ENCODE peak calls at places on chromosomes 16 and 17, in seven cellular contexts. I is IMR-90, A is H1, K is HCT116, W is neuronal stem cell, O is K562, Z is GM23248. M is an unnamed sample.

GRCh38 chr17:55421179-55421934 is at the start of gene MMD:
- DNase-seq in I (no peak), A (no peak), K (no peak), W (peak; percentile 62), O (peak; percentile 51), Z (peak; percentile 33), M (no peak)

GRCh38 chr17:4028436-4028835 is 64.2 kb upstream of the ATP2A3 start:
- DNase-seq in I (no peak), A (no peak), K (no peak), W (no peak), O (no peak), Z (no peak), M (no peak)

GRCh38 chr17:58328195-58329034 is at the start of gene TSPOAP1:
- DNase-seq in I (no peak), A (no peak), K (no peak), W (no peak), O (peak; percentile 75), Z (no peak), M (peak; percentile 96)

GRCh38 chr16:61146429-61146828 is 889.8 kb downstream of the CDH8 start:
- DNase-seq in I (no peak), A (no peak), K (no peak), W (no peak), O (no peak), Z (no peak), M (no peak)

GRCh38 chr17:42116705-42117396 is 4.3 kb downstream of the KAT2A start:
- DNase-seq in I (peak; percentile 79), A (peak; percentile 56), K (peak; percentile 44), W (peak; percentile 67), O (peak; percentile 63), Z (peak; percentile 89), M (peak; percentile 83)

GRCh38 chr17:45370949-45371413 is 54.2 kb upstream of the MAP3K14 start:
- DNase-seq in I (peak; percentile 50), A (no peak), K (peak; percentile 56), W (no peak), O (no peak), Z (peak; percentile 19), M (no peak)

GRCh38 chr16:11583889-11584565 is 2.7 kb downstream of the LITAF start:
- DNase-seq in I (no peak), A (no peak), K (no peak), W (no peak), O (no peak), Z (no peak), M (no peak)

GRCh38 chr16:56657555-56658430 is at the start of gene MT1F:
- DNase-seq in I (peak; percentile 28), A (peak; percentile 64), K (peak; percentile 83), W (peak; percentile 43), O (peak; percentile 85), Z (peak; percentile 64), M (no peak)

GRCh38 chr17:21390294-21390693 is 14.1 kb downstream of the KCNJ12 start:
- DNase-seq in I (no peak), A (no peak), K (no peak), W (no peak), O (no peak), Z (no peak), M (no peak)

GRCh38 chr17:7045492-7046126 is 1.7 kb upstream of the SLC16A11 start:
- DNase-seq in I (peak; percentile 87), A (no peak), K (peak; percentile 67), W (peak; percentile 71), O (no peak), Z (peak; percentile 81), M (peak; percentile 39)

GRCh38 chr17:42670925-42671657 is 5.7 kb downstream of the PLEKHH3 start:
- DNase-seq in I (no peak), A (no peak), K (no peak), W (no peak), O (no peak), Z (no peak), M (no peak)

GRCh38 chr17:76537288-76537577 is 276 bp downstream of the CYGB start:
- DNase-seq in I (peak; percentile 39), A (no peak), K (no peak), W (no peak), O (no peak), Z (peak; percentile 80), M (no peak)

GRCh38 chr16:85490407-85490806 is 122.7 kb upstream of the GSE1 start:
- DNase-seq in I (no peak), A (no peak), K (no peak), W (no peak), O (no peak), Z (no peak), M (no peak)
- H2AFZ ChIP-seq in I (peak overlapping the region; percentile 7), A (no peak overlapping the region), K (no peak overlapping the region), W (no peak overlapping the region), O (no peak overlapping the region), Z (no peak overlapping the region), M (no peak overlapping the region)

GRCh38 chr17:78325076-78325712 is 34.7 kb downstream of the SOCS3 start:
- DNase-seq in I (peak; percentile 61), A (no peak), K (no peak), W (no peak), O (peak; percentile 36), Z (peak; percentile 91), M (no peak)

GRCh38 chr17:78324391-78325075 is 35.3 kb downstream of the SOCS3 start:
- DNase-seq in I (peak; percentile 89), A (no peak), K (no peak), W (no peak), O (no peak), Z (peak; percentile 88), M (no peak)

GRCh38 chr17:78322327-78322857 is 37.5 kb downstream of the SOCS3 start:
- DNase-seq in I (peak; percentile 54), A (no peak), K (no peak), W (no peak), O (no peak), Z (peak; percentile 75), M (no peak)

GRCh38 chr17:78322858-78323455 is 36.9 kb downstream of the SOCS3 start:
- DNase-seq in I (no peak), A (no peak), K (no peak), W (no peak), O (no peak), Z (peak; percentile 77), M (no peak)

DNA sequence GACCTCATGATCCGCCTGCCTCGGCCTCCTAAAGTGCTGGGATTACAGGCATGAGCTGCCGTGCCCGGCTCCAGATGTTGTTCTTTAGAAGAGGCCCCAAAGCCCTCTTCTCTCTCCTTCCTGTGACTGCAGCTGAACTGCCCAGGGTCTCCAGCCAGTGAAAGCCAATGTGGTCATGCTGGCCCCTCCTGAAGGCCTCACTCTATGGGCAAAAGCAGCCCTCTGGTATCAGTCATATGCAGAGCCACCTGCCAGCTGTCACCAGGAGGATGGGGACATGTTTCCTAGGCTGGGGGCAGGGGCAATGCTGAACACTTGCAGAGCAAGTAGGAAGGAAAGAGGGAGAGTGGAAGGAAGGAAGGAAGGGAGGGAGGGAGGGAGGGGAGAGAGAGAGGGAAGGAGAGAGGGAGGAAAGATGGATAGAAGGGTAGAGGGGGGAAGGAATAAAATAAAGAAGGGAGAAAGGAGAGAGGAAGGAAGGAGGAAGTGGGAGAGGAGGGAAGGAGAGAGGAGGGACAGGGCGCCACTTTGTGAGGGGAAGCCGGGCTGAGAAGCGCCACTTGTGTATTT is 36.0 kb downstream of the SOCS3 start:
- DNase-seq in I (no peak), A (no peak), K (no peak), W (no peak), O (no peak), Z (no peak), M (no peak)
- H3K9ac ChIP-seq in I (peak overlapping the region; percentile 62), A (no peak overlapping the region), K (no peak overlapping the region), W (no peak overlapping the region), O (no peak overlapping the region), Z (peak overlapping the region; percentile 86), M (no peak overlapping the region)

GRCh38 chr16:50468749-50469078 is 79.5 kb upstream of the NKD1 start:
- DNase-seq in I (no peak), A (no peak), K (no peak), W (no peak), O (no peak), Z (no peak), M (no peak)
- H3K4me1 ChIP-seq in I (peaks cover 2% of the 10 kb centered on the region), A (peaks cover 11% of the 10 kb centered on the region), K (peaks cover 25% of the 10 kb centered on the region), W (peaks cover 29% of the 10 kb centered on the region), O (peaks cover 10% of the 10 kb centered on the region), Z (no peaks in the 10 kb centered on the region), M (no peaks in the 10 kb centered on the region)

DNA sequence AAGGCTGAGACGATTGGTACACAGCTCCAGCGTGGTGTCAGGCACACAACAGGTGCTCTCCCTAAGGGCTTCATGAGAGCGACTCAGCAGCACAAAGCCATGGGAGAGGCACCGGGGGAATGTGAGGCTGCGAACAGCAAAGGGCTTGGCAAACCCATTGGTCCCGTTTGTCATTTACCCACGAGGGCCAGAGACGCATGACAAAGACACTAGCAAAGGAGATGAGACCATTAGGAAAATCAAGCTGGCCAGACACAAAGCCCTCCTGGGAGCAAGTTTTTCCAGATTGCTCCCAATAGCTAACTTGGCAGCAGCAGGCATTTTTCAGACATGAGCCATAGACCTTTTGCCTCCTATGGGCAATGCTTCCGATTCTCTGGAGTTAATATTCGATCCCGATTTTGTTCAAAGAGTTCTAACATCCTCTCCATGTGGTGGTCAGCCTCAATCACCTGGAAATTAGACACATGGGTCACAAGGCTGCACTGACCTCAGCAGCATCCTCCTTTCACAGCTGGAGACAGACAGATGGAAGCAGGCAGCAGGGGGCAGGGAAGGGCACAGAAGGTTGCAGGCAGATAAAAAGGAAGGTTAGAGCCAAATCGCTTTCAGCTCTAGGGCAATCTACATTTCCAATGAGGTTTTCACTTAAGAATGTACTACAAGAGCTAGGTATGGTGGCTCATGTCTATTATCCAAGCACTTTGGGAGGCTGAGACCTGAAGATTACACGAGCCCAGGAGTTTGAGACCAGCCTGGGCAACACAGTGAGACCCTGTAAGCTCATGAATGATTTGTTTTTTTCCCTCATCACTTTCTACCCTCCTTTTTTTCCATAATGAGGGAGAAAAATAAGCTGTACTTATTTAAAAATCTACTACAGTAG is 38.1 kb downstream of the TK2 start:
- DNase-seq in I (peak; percentile 72), A (peak; percentile 74), K (peak; percentile 43), W (no peak), O (no peak), Z (peak; percentile 91), M (no peak)
- H2AFZ ChIP-seq in I (peak overlapping the region; percentile 69), A (no peak overlapping the region), K (no peak overlapping the region), W (no peak overlapping the region), O (no peak overlapping the region), Z (no peak overlapping the region), M (no peak overlapping the region)

DNA sequence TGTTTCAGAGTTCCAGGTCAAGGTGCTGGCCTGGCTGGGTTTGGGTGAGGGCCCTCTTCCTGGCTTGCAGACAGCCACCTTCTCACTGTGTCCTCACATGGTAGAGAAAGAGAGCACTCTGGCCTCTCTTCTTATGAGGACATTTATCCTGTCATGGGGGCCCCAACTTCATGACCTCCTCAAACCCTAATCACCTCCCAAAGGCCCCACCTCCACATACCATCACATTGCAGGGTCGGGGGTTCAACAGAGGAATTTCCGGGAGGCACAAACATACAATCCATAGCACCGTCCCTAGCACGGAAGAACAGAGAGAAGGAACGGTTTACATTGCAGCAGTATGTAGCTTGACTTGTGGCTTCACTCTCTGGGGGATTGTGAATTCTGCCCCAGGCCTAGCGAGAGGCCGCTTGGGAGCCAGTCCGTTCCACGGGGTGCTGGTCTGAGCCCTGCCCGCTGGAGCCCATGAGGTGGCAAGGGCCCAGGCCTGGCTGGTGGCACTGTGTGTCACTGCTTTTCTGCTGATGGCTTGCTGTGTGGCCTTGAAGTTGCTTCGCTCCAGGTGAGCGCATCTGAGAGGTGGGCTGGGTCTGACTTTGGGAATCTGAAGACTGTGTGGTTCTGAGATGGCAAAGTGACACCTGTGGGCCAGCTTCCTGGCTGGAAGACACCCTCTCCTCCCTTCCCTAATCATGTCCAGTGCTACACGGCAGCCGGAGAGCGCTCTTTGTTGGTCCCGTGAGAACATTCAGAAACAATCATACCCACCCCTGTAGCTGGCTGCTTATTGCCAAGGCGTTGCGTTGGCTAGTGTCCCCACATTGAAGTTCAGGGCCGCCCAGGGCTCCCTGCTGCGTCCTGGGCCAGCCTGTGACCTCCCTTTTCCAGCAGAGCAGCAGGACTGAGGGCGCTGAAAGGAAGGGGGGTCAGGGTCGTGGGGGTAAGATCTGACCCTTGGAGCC is 98.3 kb downstream of the CMIP start:
- DNase-seq in I (no peak), A (no peak), K (no peak), W (no peak), O (no peak), Z (no peak), M (no peak)
- H3K9ac ChIP-seq in I (peak overlapping the region; percentile 14), A (no peak overlapping the region), K (no peak overlapping the region), W (no peak overlapping the region), O (peak overlapping the region; percentile 63), Z (no peak overlapping the region), M (no peak overlapping the region)

M was measured in DND-41.